ENCODE peak calls at places on chromosomes 7 and 10, in seven cellular contexts. U, I, G, N, C, W and R are unnamed samples.

GRCh38 chr10:91672021-91672608 is 39.2 kb upstream of the PPP1R3C start:
- DNase-seq in C (peak; percentile 25), N (peak; percentile 85), G (no peak), W (no peak), U (peak; percentile 59), I (peak; percentile 22), R (peak; percentile 79)

GRCh38 chr7:22269963-22270362 is 87.0 kb downstream of the RAPGEF5 start:
- DNase-seq in U (no peak), W (no peak), C (no peak), N (no peak), G (no peak), I (no peak), R (no peak)

GRCh38 chr7:141074162-141074989 is 512 bp downstream of the TMEM178B start:
- DNase-seq in U (no peak), G (no peak), C (peak; percentile 5), N (peak; percentile 19), I (no peak), W (no peak), R (peak; percentile 16)

GRCh38 chr7:33156441-33156840 is 27.1 kb downstream of the BBS9 start:
- DNase-seq in G (no peak), I (no peak), N (no peak), U (no peak), W (no peak), C (peak; percentile 6), R (no peak)

GRCh38 chr10:131698232-131698631 is 202.6 kb upstream of the PPP2R2D start:
- DNase-seq in W (no peak), I (no peak), G (no peak), U (no peak), C (no peak), N (no peak), R (no peak)

GRCh38 chr10:114284346-114285071 is 45.5 kb downstream of the VWA2 start:
- DNase-seq in C (no peak), W (no peak), N (no peak), I (no peak), U (no peak), G (no peak), R (no peak)

GRCh38 chr10:27319752-27320561 is 79.4 kb upstream of the ACBD5 start:
- DNase-seq in U (no peak), C (peak; percentile 37), I (peak; percentile 13), G (no peak), N (peak; percentile 58), W (peak; percentile 5), R (peak; percentile 6)

GRCh38 chr10:129768437-129769355 is 195.4 kb downstream of the EBF3 start:
- DNase-seq in N (no peak), C (no peak), U (no peak), I (no peak), G (no peak), W (no peak), R (no peak)

GRCh38 chr10:44985175-44985681 is 6.6 kb upstream of the DEPP1 start:
- DNase-seq in I (peak; percentile 31), U (no peak), N (peak; percentile 59), W (no peak), G (no peak), C (no peak), R (peak; percentile 72)

GRCh38 chr7:131633342-131633843 is 77.0 kb upstream of the PODXL start:
- DNase-seq in N (peak; percentile 61), U (no peak), W (no peak), I (peak; percentile 51), C (peak; percentile 55), G (no peak), R (peak; percentile 70)

GRCh38 chr10:49398000-49398861 is 2.3 kb upstream of the DRGX start:
- DNase-seq in G (no peak), I (peak; percentile 24), C (peak; percentile 41), W (peak; percentile 15), U (no peak), N (peak; percentile 42), R (peak; percentile 35)

GRCh38 chr10:102669206-102670064 is 25.2 kb downstream of the TRIM8 start:
- DNase-seq in G (no peak), I (no peak), W (no peak), C (no peak), U (no peak), N (peak; percentile 39), R (peak; percentile 72)

GRCh38 chr10:78861456-78862327 is 207.1 kb upstream of the ZMIZ1 start:
- DNase-seq in N (no peak), C (no peak), G (no peak), W (no peak), I (no peak), U (no peak), R (no peak)

GRCh38 chr10:48390005-48390871 is 83.8 kb downstream of the MAPK8 start:
- DNase-seq in C (no peak), G (no peak), W (no peak), N (no peak), U (no peak), I (no peak), R (no peak)

GRCh38 chr10:33336606-33337334 is 2.3 kb upstream of the NRP1 start:
- DNase-seq in W (no peak), U (no peak), C (peak; percentile 69), N (peak; percentile 58), I (peak; percentile 51), G (no peak), R (no peak)

GRCh38 chr7:104207348-104207730 is 474 bp downstream of the ORC5 start:
- DNase-seq in W (no peak), U (no peak), C (peak; percentile 36), G (no peak), N (peak; percentile 40), I (no peak), R (peak; percentile 44)

GRCh38 chr10:61795551-61795950 is 105.9 kb upstream of the ARID5B start:
- DNase-seq in G (no peak), C (no peak), U (no peak), W (no peak), I (no peak), N (no peak), R (no peak)

GRCh38 chr7:100380180-100380579 is 6.9 kb downstream of the PILRA start:
- DNase-seq in U (no peak), N (no peak), I (no peak), C (no peak), G (no peak), W (no peak), R (no peak)

GRCh38 chr7:135768990-135769389 is 20.4 kb upstream of the FAM180A start:
- DNase-seq in N (no peak), W (no peak), G (no peak), U (no peak), C (no peak), I (no peak), R (no peak)

GRCh38 chr10:47257396-47258120 is 42.4 kb upstream of the GDF10 start:
- DNase-seq in C (peak; percentile 79), I (peak; percentile 31), W (peak; percentile 27), G (no peak), N (peak; percentile 76), U (peak; percentile 23), R (peak; percentile 0)

GRCh38 chr10:58625070-58625469 is 112.4 kb downstream of the BICC1 start:
- DNase-seq in W (no peak), G (no peak), I (peak; percentile 66), N (peak; percentile 79), U (no peak), C (peak; percentile 91), R (no peak)

GRCh38 chr10:113187066-113187777 is 237.2 kb downstream of the TCF7L2 start:
- DNase-seq in G (no peak), N (peak; percentile 31), I (peak; percentile 14), C (peak; percentile 33), W (no peak), U (no peak), R (peak; percentile 28)

GRCh38 chr7:24851791-24852190 is 94.5 kb upstream of the GSDME start:
- DNase-seq in U (no peak), G (no peak), I (peak; percentile 57), N (peak; percentile 74), C (peak; percentile 41), W (no peak), R (peak; percentile 73)

GRCh38 chr7:18004372-18004771 is 23.3 kb downstream of the PRPS1L1 start:
- DNase-seq in I (peak; percentile 10), U (no peak), W (no peak), N (peak; percentile 46), G (no peak), C (no peak), R (no peak)

GRCh38 chr10:25063157-25063556 is 46.7 kb downstream of the THNSL1 start:
- DNase-seq in I (no peak), G (no peak), N (no peak), C (no peak), U (no peak), W (no peak), R (no peak)